ENCODE peak calls at places on chromosomes 12 and 14, in nine cellular contexts. E, Z, J, B, K, O, F, Y and U are unnamed samples.

GRCh38 chr12:102562836-102563425 is 82.6 kb upstream of the IGF1 start:
- DNase-seq in E (no peak), Z (no peak), J (no peak), B (peak), K (no peak), O (no peak), F (no peak), Y (no peak), U (no peak)

GRCh38 chr14:30125322-30125944 is 197.8 kb upstream of the PRKD1 start:
- DNase-seq in E (no peak), Z (no peak), J (no peak), B (no peak), K (no peak), O (no peak), F (peak), Y (no peak), U (no peak)

GRCh38 chr14:32382704-32383103 is 53.6 kb downstream of the AKAP6 start:
- DNase-seq in E (no peak), Z (no peak), J (no peak), B (peak), K (peak), O (peak), F (peak), Y (no peak), U (no peak)

GRCh38 chr14:104496095-104496494 is 83.5 kb upstream of the C14orf180 start:
- DNase-seq in E (no peak), Z (no peak), J (no peak), B (no peak), K (no peak), O (no peak), F (no peak), Y (no peak), U (no peak)

GRCh38 chr14:77201696-77202095 is 20.1 kb downstream of the TMEM63C start:
- DNase-seq in E (no peak), Z (no peak), J (no peak), B (no peak), K (no peak), O (no peak), F (no peak), Y (no peak), U (no peak)

GRCh38 chr12:56010112-56010570 is 10.7 kb upstream of the IKZF4 start:
- DNase-seq in E (no peak), Z (no peak), J (no peak), B (no peak), K (no peak), O (no peak), F (no peak), Y (no peak), U (no peak)

GRCh38 chr14:49959822-49960408 is 67.0 kb downstream of the ARF6 start:
- DNase-seq in E (no peak), Z (no peak), J (no peak), B (no peak), K (no peak), O (no peak), F (no peak), Y (no peak), U (no peak)

GRCh38 chr14:94640721-94641631 is 28.8 kb downstream of the SERPINA3 start:
- DNase-seq in E (peak), Z (no peak), J (no peak), B (no peak), K (no peak), O (peak), F (no peak), Y (no peak), U (no peak)

GRCh38 chr14:101905614-101906013 is 58.8 kb upstream of the DYNC1H1 start:
- DNase-seq in E (no peak), Z (no peak), J (no peak), B (no peak), K (no peak), O (no peak), F (no peak), Y (no peak), U (no peak)

GRCh38 chr12:112705037-112705632 is 86.4 kb upstream of the RPH3A start:
- DNase-seq in E (no peak), Z (no peak), J (no peak), B (peak), K (no peak), O (peak), F (peak), Y (no peak), U (no peak)

GRCh38 chr14:81033841-81034240 is 78.4 kb downstream of the TSHR start:
- DNase-seq in E (no peak), Z (no peak), J (no peak), B (no peak), K (no peak), O (no peak), F (no peak), Y (no peak), U (no peak)

GRCh38 chr12:1835178-1836131 is 15.1 kb downstream of the LRTM2 start:
- DNase-seq in E (no peak), Z (no peak), J (no peak), B (no peak), K (no peak), O (no peak), F (no peak), Y (no peak), U (no peak)

GRCh38 chr12:27142102-27142721 is 59.8 kb upstream of the C12orf71 start:
- DNase-seq in E (peak), Z (no peak), J (peak), B (peak), K (peak), O (peak), F (peak), Y (peak), U (peak)

GRCh38 chr14:53956427-53957201 is at the start of gene BMP4:
- DNase-seq in E (peak), Z (peak), J (peak), B (peak), K (peak), O (no peak), F (peak), Y (peak), U (no peak)

GRCh38 chr12:132998742-132999141 is 12.6 kb downstream of the ZNF26 start:
- DNase-seq in E (no peak), Z (no peak), J (no peak), B (peak), K (no peak), O (no peak), F (no peak), Y (no peak), U (no peak)

GRCh38 chr14:91405241-91405721 is 12.3 kb downstream of the CCDC88C start:
- DNase-seq in E (no peak), Z (no peak), J (no peak), B (no peak), K (no peak), O (no peak), F (no peak), Y (no peak), U (no peak)

GRCh38 chr14:31090872-31091764 is 64.9 kb upstream of the STRN3 start:
- DNase-seq in E (no peak), Z (no peak), J (peak), B (no peak), K (peak), O (peak), F (peak), Y (peak), U (no peak)

GRCh38 chr12:104610513-104611235 is 153.9 kb downstream of the CHST11 start:
- DNase-seq in E (no peak), Z (no peak), J (no peak), B (no peak), K (no peak), O (no peak), F (no peak), Y (no peak), U (no peak)

GRCh38 chr12:51891843-51892242 is 3.9 kb downstream of the ANKRD33 start:
- DNase-seq in E (no peak), Z (no peak), J (no peak), B (no peak), K (peak), O (peak), F (peak), Y (no peak), U (no peak)
- TF ChIP-seq CTCF in E (no peak), Z (peak), J (peak), B (no peak), K (peak), O (peak), F (peak), Y (peak), U (peak)

DNA sequence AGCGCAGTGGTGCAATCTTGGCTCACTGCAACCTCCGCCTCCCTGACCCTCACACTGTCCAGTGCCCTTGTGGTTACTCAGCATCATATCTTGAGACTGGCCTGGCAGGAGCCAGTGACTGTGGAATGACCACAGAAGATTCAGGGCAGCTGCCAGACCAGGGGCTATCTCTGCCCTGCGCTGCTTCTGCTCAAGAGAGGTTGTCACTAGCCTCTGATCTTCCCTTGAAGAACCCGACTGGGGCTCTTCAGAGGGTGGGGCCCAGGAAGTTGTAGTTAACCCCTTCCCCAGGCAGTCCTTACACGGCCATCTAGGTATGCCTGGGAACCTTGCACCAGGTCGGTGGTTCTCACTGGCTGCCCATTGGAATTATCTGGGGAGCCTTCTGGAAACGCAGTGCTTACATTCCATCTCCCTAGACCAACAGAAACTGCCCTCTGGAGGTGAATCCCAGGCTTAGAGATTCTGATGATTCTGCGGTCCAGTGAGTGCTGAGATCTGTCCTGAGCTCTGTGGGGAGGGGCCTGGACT is 41.4 kb downstream of the PLEKHG3 start:
- DNase-seq in E (no peak), Z (no peak), J (no peak), B (peak), K (peak), O (no peak), F (peak), Y (peak), U (no peak)
- TF ChIP-seq CTCF in E (no peak), Z (peak), J (peak), B (peak), K (no peak), O (no peak), F (no peak), Y (no peak), U (peak)

DNA sequence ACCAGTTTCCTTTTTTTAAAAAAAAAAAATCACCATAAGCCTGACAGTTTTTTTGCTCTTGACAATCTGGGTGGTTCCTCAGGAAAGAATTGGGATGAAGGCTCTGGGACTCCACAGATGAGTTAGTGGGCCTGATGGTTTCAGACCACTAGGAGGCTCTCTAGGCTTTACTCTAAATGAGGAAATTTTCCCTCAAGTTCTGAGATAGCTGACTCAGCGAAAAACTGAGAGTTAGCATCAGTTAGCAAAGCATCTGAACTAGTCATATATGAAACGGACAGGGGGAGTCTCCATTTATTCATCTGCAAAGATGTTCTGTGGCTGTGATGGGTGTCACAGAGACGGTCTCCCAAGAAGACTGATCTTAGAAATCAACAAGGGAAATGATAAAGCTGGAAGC is 314.3 kb upstream of the OR4E1 start:
- DNase-seq in E (no peak), Z (no peak), J (no peak), B (peak), K (peak), O (peak), F (peak), Y (no peak), U (no peak)
- TF ChIP-seq CTCF in E (no peak), Z (peak), J (peak), B (peak), K (peak), O (no peak), F (peak), Y (peak), U (peak)

DNA sequence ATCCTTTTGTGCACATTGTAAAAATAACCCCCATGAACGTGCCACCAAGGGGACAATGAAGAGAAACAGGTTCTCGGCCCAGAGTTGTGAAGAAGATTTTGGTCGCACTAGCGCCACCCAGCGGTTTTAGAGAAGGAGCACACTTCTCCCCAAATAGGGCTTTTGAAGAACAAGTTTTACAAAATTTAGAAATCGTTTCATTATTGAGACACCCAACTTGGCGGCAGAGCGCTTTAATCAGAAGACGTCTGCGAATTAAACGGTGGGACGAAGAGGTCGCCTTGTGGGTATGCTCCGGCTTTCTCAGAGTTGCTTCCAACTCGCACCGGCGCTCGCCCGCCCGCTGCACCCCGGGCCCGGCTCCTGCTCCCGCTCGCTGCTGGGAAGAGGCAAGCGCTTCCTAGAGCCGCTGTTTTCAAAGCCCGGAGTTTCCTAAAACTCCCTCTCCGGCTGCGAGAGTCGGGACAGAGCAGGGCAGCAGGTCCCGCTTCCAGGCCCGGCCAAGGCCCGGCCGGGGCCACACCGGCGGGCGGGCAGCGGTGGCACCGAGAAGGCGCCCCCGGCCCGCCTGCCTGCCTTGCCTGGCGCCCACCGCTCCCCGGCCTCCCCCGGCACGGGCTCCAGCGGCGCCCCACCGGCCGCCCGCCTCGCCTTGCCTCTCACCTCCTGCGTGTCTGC is 672 bp downstream of the FOXA1 start:
- DNase-seq in E (peak), Z (no peak), J (no peak), B (peak), K (peak), O (peak), F (peak), Y (peak), U (no peak)
- TF ChIP-seq CTCF in E (peak), Z (peak), J (peak), B (peak), K (peak), O (peak), F (peak), Y (peak), U (peak)

GRCh38 chr12:14284189-14284722 is 81.2 kb upstream of the ATF7IP start:
- DNase-seq in E (no peak), Z (peak), J (no peak), B (peak), K (peak), O (no peak), F (no peak), Y (no peak), U (no peak)
- TF ChIP-seq CTCF in E (no peak), Z (no peak), J (no peak), B (no peak), K (no peak), O (no peak), F (no peak), Y (no peak), U (no peak)

GRCh38 chr12:82517808-82518207 is 159.5 kb downstream of the METTL25 start:
- DNase-seq in E (no peak), Z (no peak), J (no peak), B (peak), K (no peak), O (no peak), F (no peak), Y (no peak), U (no peak)

GRCh38 chr12:82519508-82519907 is 161.2 kb downstream of the METTL25 start:
- DNase-seq in E (no peak), Z (no peak), J (no peak), B (no peak), K (no peak), O (no peak), F (no peak), Y (no peak), U (no peak)

GRCh38 chr12:82522762-82523161 is 163.9 kb upstream of the TMTC2 start:
- DNase-seq in E (no peak), Z (no peak), J (no peak), B (no peak), K (no peak), O (no peak), F (no peak), Y (no peak), U (no peak)

GRCh38 chr12:82522285-82522684 is 164.0 kb downstream of the METTL25 start:
- DNase-seq in E (no peak), Z (no peak), J (no peak), B (no peak), K (no peak), O (no peak), F (no peak), Y (no peak), U (no peak)

DNA sequence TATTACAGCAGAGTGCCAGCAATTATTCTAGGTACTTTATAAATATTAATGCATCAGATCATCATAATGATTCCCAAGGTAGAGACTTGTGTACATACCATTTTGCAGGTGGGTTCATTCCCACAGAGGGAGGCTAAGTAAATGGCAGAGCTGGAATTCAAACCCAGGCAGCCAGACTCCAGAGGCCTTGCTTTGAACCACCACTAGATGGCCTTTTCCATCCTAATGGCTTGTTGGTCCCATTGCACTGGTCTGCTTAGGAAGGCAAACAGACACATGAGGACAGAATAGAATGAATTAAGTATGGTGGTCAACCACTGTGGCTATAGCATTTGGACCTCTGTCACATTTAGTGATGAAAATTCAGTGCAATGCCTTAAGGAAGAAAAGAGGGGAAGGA is 158.7 kb downstream of the METTL25 start:
- DNase-seq in E (no peak), Z (no peak), J (no peak), B (peak), K (no peak), O (no peak), F (peak), Y (no peak), U (no peak)
- TF ChIP-seq CTCF in E (no peak), Z (no peak), J (no peak), B (peak), K (peak), O (no peak), F (peak), Y (peak), U (peak)